ENCODE peak calls at places on chromosomes 13 and 19, in four cellular contexts. One of them, this sample, is unnamed.

GRCh38 chr19:56309511-56310185 is 5.0 kb downstream of the ZSCAN5A start:
- DNase-seq in MV-4-11: peak; percentile 64
- DNase-seq in IMR-90: peak; percentile 4
- DNase-seq in amygdala: no peak
- DNase-seq in this sample: peak; percentile 64

GRCh38 chr19:10566658-10567410 is 1.0 kb upstream of the KRI1 start:
- DNase-seq in MV-4-11: peak; percentile 87
- DNase-seq in IMR-90: no peak
- DNase-seq in amygdala: no peak
- DNase-seq in this sample: peak; percentile 26

GRCh38 chr19:20077791-20078463 is at the start of gene ZNF90:
- DNase-seq in amygdala: peak; percentile 83
- DNase-seq in IMR-90: peak; percentile 93
- DNase-seq in MV-4-11: no peak
- DNase-seq in this sample: peak; percentile 99

GRCh38 chr19:10408511-10409291 is 5.4 kb upstream of the CDC37 start:
- DNase-seq in IMR-90: no peak
- DNase-seq in amygdala: no peak
- DNase-seq in MV-4-11: peak; percentile 98
- DNase-seq in this sample: no peak

GRCh38 chr19:13085673-13086072 is 17.0 kb downstream of the LYL1 start:
- DNase-seq in amygdala: no peak
- DNase-seq in IMR-90: no peak
- DNase-seq in MV-4-11: no peak
- DNase-seq in this sample: no peak

GRCh38 chr13:23146811-23147245 is 34.0 kb upstream of the SGCG start:
- DNase-seq in MV-4-11: peak; percentile 95
- DNase-seq in IMR-90: peak; percentile 24
- DNase-seq in amygdala: no peak
- DNase-seq in this sample: no peak

GRCh38 chr19:45087531-45087930 is 5.4 kb upstream of the PPP1R37 start:
- DNase-seq in amygdala: no peak
- DNase-seq in IMR-90: no peak
- DNase-seq in MV-4-11: peak; percentile 95
- DNase-seq in this sample: no peak

GRCh38 chr13:60790620-60791019 is 393.6 kb downstream of the TDRD3 start:
- DNase-seq in MV-4-11: no peak
- DNase-seq in IMR-90: no peak
- DNase-seq in amygdala: no peak
- DNase-seq in this sample: no peak

This sample was measured in ELR.